ENCODE peak calls at places on chromosomes 4 and X, in ten cellular contexts. B, O, U, V, P, C, W, I, R and H are unnamed samples.

GRCh38 chrX:100289159-100289558 is 120.9 kb downstream of the PCDH19 start:
- DNase-seq in B (no peak), O (no peak), U (no peak), V (no peak), P (no peak), C (no peak), W (no peak), I (no peak), R (no peak), H (no peak)

GRCh38 chrX:132489256-132490085 is 633 bp upstream of the MBNL3 start:
- DNase-seq in B (peak; percentile 43), O (peak; percentile 49), U (peak; percentile 38), V (peak; percentile 17), P (peak; percentile 21), C (peak; percentile 20), W (peak; percentile 69), I (peak; percentile 37), R (peak; percentile 3), H (peak; percentile 9)

GRCh38 chrX:140799216-140799615 is 89.7 kb downstream of the LINC00632 start:
- DNase-seq in B (no peak), O (no peak), U (no peak), V (peak; percentile 17), P (no peak), C (no peak), W (no peak), I (no peak), R (no peak), H (no peak)

GRCh38 chr4:165096776-165097175 is 15.9 kb downstream of the TMEM192 start:
- DNase-seq in B (no peak), O (no peak), U (no peak), V (peak; percentile 43), P (no peak), C (peak; percentile 13), W (no peak), I (no peak), R (peak; percentile 46), H (no peak)

GRCh38 chr4:39745920-39746319 is 48.0 kb downstream of the UBE2K start:
- DNase-seq in B (no peak), O (no peak), U (no peak), V (peak; percentile 5), P (no peak), C (no peak), W (no peak), I (no peak), R (no peak), H (no peak)

GRCh38 chr4:173191623-173192041 is 23.0 kb downstream of the GALNT7 start:
- DNase-seq in B (no peak), O (no peak), U (no peak), V (peak; percentile 26), P (no peak), C (no peak), W (no peak), I (no peak), R (peak; percentile 55), H (no peak)

GRCh38 chr4:80362578-80363181 is 27.1 kb downstream of the CFAP299 start:
- DNase-seq in B (peak; percentile 48), O (peak; percentile 44), U (peak; percentile 51), V (peak; percentile 43), P (peak; percentile 5), C (peak; percentile 5), W (peak; percentile 59), I (peak; percentile 31), R (peak; percentile 31), H (peak; percentile 34)

GRCh38 chr4:36292551-36293188 is 11.3 kb downstream of the DTHD1 start:
- DNase-seq in B (no peak), O (no peak), U (no peak), V (no peak), P (no peak), C (peak; percentile 56), W (no peak), I (no peak), R (no peak), H (no peak)

GRCh38 chrX:55480390-55481062 is 9.1 kb downstream of the USP51 start:
- DNase-seq in B (no peak), O (no peak), U (no peak), V (no peak), P (no peak), C (no peak), W (no peak), I (no peak), R (no peak), H (no peak)

GRCh38 chrX:151754042-151754419 is 19.5 kb downstream of the CNGA2 start:
- DNase-seq in B (no peak), O (no peak), U (no peak), V (peak; percentile 79), P (no peak), C (no peak), W (peak; percentile 73), I (no peak), R (no peak), H (no peak)

GRCh38 chr4:108885211-108885610 is 122.4 kb upstream of the ETNPPL start:
- DNase-seq in B (no peak), O (no peak), U (no peak), V (no peak), P (no peak), C (no peak), W (no peak), I (no peak), R (no peak), H (no peak)

GRCh38 chrX:17613979-17614572 is 123.2 kb upstream of the SCML1 start:
- DNase-seq in B (no peak), O (peak; percentile 16), U (peak; percentile 3), V (peak; percentile 4), P (no peak), C (no peak), W (peak; percentile 66), I (no peak), R (no peak), H (no peak)

GRCh38 chrX:72243472-72243871 is 4.6 kb upstream of the ERCC6L start:
- DNase-seq in B (no peak), O (no peak), U (no peak), V (peak; percentile 45), P (no peak), C (no peak), W (no peak), I (no peak), R (peak; percentile 53), H (no peak)

GRCh38 chr4:54961357-54961975 is 163.9 kb downstream of the KDR start:
- DNase-seq in B (no peak), O (no peak), U (no peak), V (peak; percentile 49), P (no peak), C (peak; percentile 22), W (peak; percentile 12), I (no peak), R (peak; percentile 61), H (no peak)

GRCh38 chr4:10239982-10240654 is 123.5 kb upstream of the WDR1 start:
- DNase-seq in B (no peak), O (no peak), U (no peak), V (no peak), P (no peak), C (no peak), W (no peak), I (no peak), R (no peak), H (no peak)

GRCh38 chrX:11381464-11381863 is 88.3 kb downstream of the AMELX start:
- DNase-seq in B (no peak), O (no peak), U (no peak), V (peak; percentile 78), P (no peak), C (peak; percentile 27), W (peak; percentile 55), I (no peak), R (peak; percentile 68), H (peak; percentile 43)

GRCh38 chr4:112296949-112297483 is at the start of gene ALPK1:
- DNase-seq in B (no peak), O (no peak), U (no peak), V (peak; percentile 93), P (no peak), C (peak; percentile 23), W (peak; percentile 22), I (no peak), R (no peak), H (peak; percentile 29)

GRCh38 chr4:5890063-5890727 is 2.7 kb downstream of the CRMP1 start:
- DNase-seq in B (no peak), O (no peak), U (no peak), V (no peak), P (no peak), C (peak; percentile 75), W (no peak), I (no peak), R (no peak), H (peak; percentile 95)

GRCh38 chr4:113468165-113469022 is 293.1 kb downstream of the CAMK2D start:
- DNase-seq in B (no peak), O (peak; percentile 33), U (peak; percentile 24), V (peak; percentile 100), P (no peak), C (peak; percentile 40), W (peak; percentile 61), I (no peak), R (peak; percentile 98), H (no peak)

GRCh38 chr4:59818656-59819055 is 1381.5 kb upstream of the ADGRL3 start:
- DNase-seq in B (no peak), O (no peak), U (no peak), V (no peak), P (no peak), C (peak; percentile 51), W (no peak), I (no peak), R (peak; percentile 46), H (no peak)

GRCh38 chr4:180261346-180261745 is 1981.9 kb upstream of the TENM3 start:
- DNase-seq in B (no peak), O (no peak), U (no peak), V (no peak), P (no peak), C (no peak), W (no peak), I (no peak), R (no peak), H (no peak)

GRCh38 chr4:133808151-133808550 is 393.4 kb downstream of the PABPC4L start:
- DNase-seq in B (no peak), O (no peak), U (no peak), V (no peak), P (no peak), C (no peak), W (no peak), I (no peak), R (no peak), H (no peak)

GRCh38 chr4:2901186-2901585 is 57.5 kb downstream of the ADD1 start:
- DNase-seq in B (no peak), O (no peak), U (no peak), V (no peak), P (no peak), C (no peak), W (no peak), I (no peak), R (no peak), H (no peak)

GRCh38 chrX:49664824-49665223 is 31.0 kb downstream of the PAGE1 start:
- DNase-seq in B (no peak), O (no peak), U (no peak), V (no peak), P (no peak), C (no peak), W (no peak), I (no peak), R (no peak), H (no peak)

GRCh38 chr4:21652508-21653108 is 296.0 kb downstream of the KCNIP4 start:
- DNase-seq in B (no peak), O (no peak), U (no peak), V (no peak), P (no peak), C (no peak), W (no peak), I (no peak), R (no peak), H (no peak)

GRCh38 chr4:24488399-24489164 is 95.8 kb downstream of the DHX15 start:
- DNase-seq in B (peak; percentile 36), O (peak; percentile 63), U (peak; percentile 79), V (peak; percentile 69), P (no peak), C (peak; percentile 79), W (peak; percentile 81), I (peak; percentile 41), R (peak; percentile 81), H (peak; percentile 58)

GRCh38 chr4:8440491-8441311 is at the start of the genes ACOX3 and TRMT44:
- DNase-seq in B (peak; percentile 89), O (peak; percentile 95), U (peak; percentile 95), V (peak; percentile 89), P (peak; percentile 91), C (peak; percentile 93), W (peak; percentile 92), I (peak; percentile 94), R (peak; percentile 98), H (peak; percentile 80)

GRCh38 chr4:100366213-100366612 is 151.6 kb downstream of the EMCN start:
- DNase-seq in B (no peak), O (no peak), U (no peak), V (no peak), P (no peak), C (no peak), W (no peak), I (no peak), R (no peak), H (no peak)